ENCODE peak calls at places on chromosomes 11 and 22, in seven cellular contexts. C is fibroblast of lung, N is IMR-90, U is fibroblast of pulmonary artery, X is cardiac muscle cell, O is tibial artery, S is stomach. A is an unnamed sample.

GRCh38 chr22:31241936-31242335 is 29.8 kb downstream of the LIMK2 start:
- DNase-seq in C (no peak), N (peak), U (peak), X (no peak), O (no peak), S (no peak), A (no peak)

GRCh38 chr11:12017243-12017678 is 8.8 kb upstream of the DKK3 start:
- DNase-seq in C (peak), N (peak), U (peak), X (no peak), O (no peak), S (no peak), A (no peak)

GRCh38 chr11:111344032-111344431 is 35.0 kb downstream of the POU2AF1 start:
- DNase-seq in C (peak), N (peak), U (peak), X (no peak), O (peak), S (no peak), A (no peak)

GRCh38 chr11:66844496-66845142 is 1.4 kb downstream of the RCE1 start:
- DNase-seq in C (no peak), N (no peak), U (no peak), X (no peak), O (no peak), S (peak), A (no peak)

GRCh38 chr22:42515896-42516295 is 3.7 kb downstream of the RRP7A start:
- DNase-seq in C (no peak), N (no peak), U (no peak), X (no peak), O (no peak), S (no peak), A (no peak)

GRCh38 chr11:12167098-12167999 is 57.0 kb downstream of the MICAL2 start:
- DNase-seq in C (peak), N (peak), U (peak), X (no peak), O (no peak), S (no peak), A (no peak)

GRCh38 chr22:27331526-27332281 is 469.9 kb downstream of the MN1 start:
- DNase-seq in C (peak), N (peak), U (peak), X (peak), O (peak), S (peak), A (peak)

GRCh38 chr11:3052109-3052479 is 5.1 kb downstream of the CARS1 start:
- DNase-seq in C (no peak), N (no peak), U (no peak), X (no peak), O (no peak), S (no peak), A (peak)

GRCh38 chr11:32388871-32389770 is 46.2 kb downstream of the WT1 start:
- DNase-seq in C (no peak), N (no peak), U (peak), X (no peak), O (no peak), S (no peak), A (no peak)

GRCh38 chr11:101429708-101430107 is 154.1 kb downstream of the TRPC6 start:
- DNase-seq in C (peak), N (no peak), U (no peak), X (no peak), O (no peak), S (no peak), A (no peak)

GRCh38 chr11:66421492-66422205 is 814 bp downstream of the NPAS4 start:
- DNase-seq in C (peak), N (peak), U (peak), X (peak), O (peak), S (peak), A (peak)

GRCh38 chr11:68447015-68447801 is 13.3 kb upstream of the PPP6R3 start:
- DNase-seq in C (peak), N (peak), U (peak), X (peak), O (peak), S (peak), A (peak)

GRCh38 chr11:69284081-69284511 is 9.9 kb upstream of the MYEOV start:
- DNase-seq in C (no peak), N (no peak), U (no peak), X (no peak), O (no peak), S (no peak), A (no peak)

GRCh38 chr11:130455493-130456127 is 7.2 kb downstream of the ADAMTS15 start:
- DNase-seq in C (no peak), N (no peak), U (no peak), X (no peak), O (no peak), S (peak), A (no peak)

GRCh38 chr11:86180860-86181259 is 63.7 kb upstream of the EED start:
- DNase-seq in C (no peak), N (no peak), U (no peak), X (no peak), O (no peak), S (no peak), A (no peak)

GRCh38 chr11:16997624-16998023 is 16.6 kb downstream of the PLEKHA7 start:
- DNase-seq in C (no peak), N (no peak), U (no peak), X (no peak), O (no peak), S (peak), A (no peak)

GRCh38 chr11:93099811-93100210 is 98.0 kb downstream of the SLC36A4 start:
- DNase-seq in C (no peak), N (peak), U (peak), X (no peak), O (no peak), S (no peak), A (no peak)

GRCh38 chr11:43358670-43359431 is at the start of gene TTC17:
- DNase-seq in C (peak), N (peak), U (peak), X (peak), O (peak), S (peak), A (peak)
- TF ChIP-seq CTCF in C (no peak), N (no peak), U (no peak), X (no peak), O (no peak), S (no peak), A (no peak)

GRCh38 chr22:37486224-37486845 is at the start of gene MFNG:
- DNase-seq in C (peak), N (peak), U (peak), X (peak), O (peak), S (peak), A (peak)
- TF ChIP-seq CTCF in C (peak), N (peak), U (no peak), X (no peak), O (no peak), S (no peak), A (no peak)

GRCh38 chr11:9750551-9750950 is 86.7 kb downstream of the SWAP70 start:
- DNase-seq in C (no peak), N (no peak), U (no peak), X (no peak), O (no peak), S (no peak), A (no peak)

GRCh38 chr11:9747229-9747628 is 83.4 kb downstream of the SWAP70 start:
- DNase-seq in C (no peak), N (no peak), U (no peak), X (no peak), O (no peak), S (no peak), A (no peak)

GRCh38 chr11:9747816-9748215 is 83.9 kb downstream of the SWAP70 start:
- DNase-seq in C (no peak), N (no peak), U (no peak), X (no peak), O (no peak), S (no peak), A (no peak)

GRCh38 chr11:9745411-9746211 is 81.7 kb downstream of the SWAP70 start:
- DNase-seq in C (no peak), N (no peak), U (no peak), X (no peak), O (no peak), S (no peak), A (no peak)

GRCh38 chr11:9748361-9748970 is 84.6 kb downstream of the SWAP70 start:
- DNase-seq in C (peak), N (peak), U (peak), X (peak), O (peak), S (peak), A (no peak)
- TF ChIP-seq CTCF in C (peak), N (peak), U (peak), X (peak), O (peak), S (peak), A (peak)

GRCh38 chr11:73376803-73377629 is 817 bp downstream of the RELT start:
- DNase-seq in C (peak), N (peak), U (peak), X (peak), O (peak), S (peak), A (peak)

GRCh38 chr11:73375830-73376167 is 400 bp upstream of the RELT start:
- DNase-seq in C (no peak), N (no peak), U (no peak), X (no peak), O (no peak), S (no peak), A (no peak)

GRCh38 chr11:73374130-73374529 is 2.1 kb upstream of the RELT start:
- DNase-seq in C (no peak), N (no peak), U (no peak), X (no peak), O (no peak), S (no peak), A (no peak)

GRCh38 chr11:73379189-73379880 is 3.1 kb downstream of the RELT start:
- DNase-seq in C (no peak), N (no peak), U (no peak), X (no peak), O (no peak), S (peak), A (no peak)

GRCh38 chr11:73376168-73376802 is at the start of gene RELT:
- DNase-seq in C (peak), N (peak), U (peak), X (peak), O (peak), S (peak), A (peak)
- TF ChIP-seq CTCF in C (peak), N (peak), U (peak), X (peak), O (peak), S (peak), A (peak)

DNA sequence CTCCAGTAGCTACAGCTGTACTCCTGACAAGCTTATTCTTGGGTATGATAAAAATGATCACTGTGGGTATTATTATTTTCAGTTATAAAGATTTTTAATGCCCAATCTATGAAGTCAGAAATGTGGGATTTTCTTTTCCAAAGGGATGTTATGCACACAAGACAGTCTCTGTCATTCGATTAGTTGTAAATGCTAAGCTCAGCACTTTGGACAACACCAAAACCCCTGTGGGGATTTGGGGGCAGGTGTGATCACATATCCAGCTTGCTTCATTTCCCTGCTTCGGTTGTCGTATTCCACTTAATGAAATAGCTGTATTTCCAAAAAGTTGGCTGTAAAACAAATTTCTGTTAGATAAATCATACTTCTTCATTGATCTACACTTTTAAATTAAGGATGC is 931.5 kb downstream of the NTM start:
- DNase-seq in C (no peak), N (no peak), U (no peak), X (no peak), O (no peak), S (no peak), A (no peak)
- TF ChIP-seq CTCF in C (no peak), N (no peak), U (no peak), X (no peak), O (no peak), S (no peak), A (no peak)

GRCh38 chr11:13216019-13217006 is 61.3 kb upstream of the BMAL1 start:
- DNase-seq in C (peak), N (peak), U (peak), X (no peak), O (peak), S (no peak), A (no peak)
- TF ChIP-seq CTCF in C (no peak), N (peak), U (peak), X (peak), O (no peak), S (no peak), A (no peak)

DNA sequence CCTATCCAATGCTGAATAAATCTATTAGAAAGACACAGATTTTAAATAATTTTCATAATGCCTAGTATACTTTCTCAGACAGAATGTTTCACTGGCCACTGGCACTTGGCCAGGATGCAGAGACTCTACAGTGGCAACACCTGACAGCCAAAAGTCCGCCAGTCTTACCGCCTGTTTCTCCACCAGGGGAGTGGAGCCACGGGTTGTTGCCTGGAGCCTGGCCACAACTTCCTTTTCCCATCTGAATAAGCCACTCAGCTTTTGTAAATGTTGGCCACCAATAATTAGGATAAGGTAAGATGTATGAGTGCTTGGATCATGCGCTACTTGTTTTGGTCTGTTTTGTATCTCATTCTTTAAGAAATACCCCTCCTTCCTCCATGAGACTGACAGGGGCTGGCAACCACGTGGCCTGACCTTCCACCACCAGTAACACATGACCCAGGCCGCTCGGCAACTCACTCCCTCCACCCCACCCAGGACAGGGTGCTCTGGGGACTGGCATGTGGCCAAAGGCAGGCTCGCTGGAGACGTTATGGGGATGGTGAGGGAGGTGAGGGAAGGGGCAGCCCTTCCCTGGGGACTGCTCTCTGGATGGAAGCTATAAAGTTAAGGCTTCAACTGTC is 93.0 kb upstream of the BID start:
- DNase-seq in C (no peak), N (no peak), U (no peak), X (no peak), O (peak), S (no peak), A (no peak)
- TF ChIP-seq CTCF in C (no peak), N (no peak), U (no peak), X (no peak), O (peak), S (no peak), A (no peak)

DNA sequence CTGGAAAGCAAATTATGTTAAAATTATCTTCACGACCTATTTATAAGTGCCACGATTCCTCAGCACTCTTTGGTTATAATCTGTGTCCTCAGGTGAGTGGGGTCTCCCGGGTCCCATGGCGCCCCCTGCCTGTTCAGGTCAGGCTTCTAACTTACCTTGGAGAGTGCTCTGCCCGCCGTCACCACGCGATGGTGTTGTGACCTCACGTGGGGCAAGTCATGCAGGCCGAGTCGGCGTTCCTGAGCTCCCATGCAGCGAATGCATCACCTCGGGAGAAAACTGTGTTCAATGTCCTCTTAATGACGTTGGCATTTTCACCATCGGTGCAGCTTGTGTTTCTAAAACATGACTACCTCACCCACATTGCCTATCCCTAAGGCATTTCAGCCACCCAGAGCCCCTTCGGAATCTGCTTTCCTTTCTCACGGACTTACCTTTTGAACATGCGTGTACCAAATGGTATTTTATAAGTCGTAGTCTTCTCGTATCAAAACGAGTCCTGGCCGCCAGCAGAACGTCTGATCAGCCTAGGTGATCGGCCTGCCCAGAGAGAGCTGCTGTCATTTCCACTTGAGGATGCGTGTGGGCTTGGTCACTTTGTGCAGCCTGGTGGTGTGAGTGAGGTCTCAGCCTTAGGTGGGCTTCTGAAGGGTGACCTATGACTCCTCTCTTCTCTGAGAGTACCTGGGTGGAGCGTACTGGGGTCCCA is 64.8 kb downstream of the TBC1D22A start:
- DNase-seq in C (no peak), N (no peak), U (no peak), X (peak), O (no peak), S (no peak), A (peak)
- TF ChIP-seq CTCF in C (no peak), N (no peak), U (no peak), X (no peak), O (no peak), S (no peak), A (no peak)

GRCh38 chr11:26227311-26227710 is 104.6 kb upstream of the ANO3 start:
- DNase-seq in C (peak), N (peak), U (peak), X (peak), O (no peak), S (no peak), A (no peak)
- TF ChIP-seq CTCF in C (peak), N (peak), U (peak), X (peak), O (peak), S (peak), A (no peak)

GRCh38 chr11:60912851-60913550 is 957 bp upstream of the TMEM109 start:
- DNase-seq in C (no peak), N (no peak), U (no peak), X (no peak), O (peak), S (peak), A (no peak)

GRCh38 chr11:60912223-60912850 is 1.6 kb upstream of the TMEM109 start:
- DNase-seq in C (no peak), N (no peak), U (no peak), X (no peak), O (peak), S (no peak), A (no peak)

GRCh38 chr11:60915250-60915914 is 1.4 kb downstream of the TMEM109 start:
- DNase-seq in C (peak), N (peak), U (peak), X (peak), O (peak), S (peak), A (peak)

GRCh38 chr11:60914620-60915249 is 777 bp downstream of the TMEM109 start:
- DNase-seq in C (peak), N (peak), U (peak), X (peak), O (no peak), S (no peak), A (no peak)

GRCh38 chr11:60913793-60914619 is at the start of gene TMEM109:
- DNase-seq in C (peak), N (peak), U (peak), X (peak), O (peak), S (peak), A (peak)
- TF ChIP-seq CTCF in C (no peak), N (no peak), U (no peak), X (no peak), O (no peak), S (peak), A (no peak)

A was measured in glutamatergic neuron.